ENCODE peak calls at places on chromosomes 5 and 9, in six cellular contexts. One of them, this sample, is unnamed.

GRCh38 chr5:157546456-157547100 is 29.0 kb downstream of the ADAM19 start:
- DNase-seq in A549: no peak
- DNase-seq in stomach: no peak
- DNase-seq in GM12878: no peak
- DNase-seq in heart left ventricle: no peak
- DNase-seq in adrenal gland: no peak
- DNase-seq in this sample: no peak

GRCh38 chr5:157559301-157559700 is 16.3 kb downstream of the ADAM19 start:
- DNase-seq in A549: no peak
- DNase-seq in stomach: no peak
- DNase-seq in GM12878: no peak
- DNase-seq in heart left ventricle: no peak
- DNase-seq in adrenal gland: no peak
- DNase-seq in this sample: no peak

GRCh38 chr9:133683494-133684460 is 47.6 kb downstream of the DBH start:
- DNase-seq in A549: no peak
- DNase-seq in stomach: no peak
- DNase-seq in GM12878: no peak
- DNase-seq in heart left ventricle: peak
- DNase-seq in adrenal gland: peak
- DNase-seq in this sample: peak

GRCh38 chr5:15452780-15453179 is 47.2 kb upstream of the FBXL7 start:
- DNase-seq in A549: no peak
- DNase-seq in stomach: no peak
- DNase-seq in GM12878: no peak
- DNase-seq in heart left ventricle: no peak
- DNase-seq in adrenal gland: no peak
- DNase-seq in this sample: no peak

GRCh38 chr9:81724242-81724889 is 35.0 kb upstream of the TLE1 start:
- DNase-seq in A549: no peak
- DNase-seq in stomach: no peak
- DNase-seq in GM12878: no peak
- DNase-seq in heart left ventricle: no peak
- DNase-seq in adrenal gland: no peak
- DNase-seq in this sample: no peak

GRCh38 chr9:27369591-27369990 is 72.6 kb upstream of the EQTN start:
- DNase-seq in A549: no peak
- DNase-seq in stomach: no peak
- DNase-seq in GM12878: no peak
- DNase-seq in heart left ventricle: no peak
- DNase-seq in adrenal gland: no peak
- DNase-seq in this sample: no peak

GRCh38 chr5:123717139-123717538 is 205.2 kb downstream of the CSNK1G3 start:
- DNase-seq in A549: no peak
- DNase-seq in stomach: no peak
- DNase-seq in GM12878: no peak
- DNase-seq in heart left ventricle: no peak
- DNase-seq in adrenal gland: no peak
- DNase-seq in this sample: no peak

GRCh38 chr5:113038714-113039113 is 62.1 kb downstream of the DCP2 start:
- DNase-seq in A549: no peak
- DNase-seq in stomach: no peak
- DNase-seq in GM12878: no peak
- DNase-seq in heart left ventricle: no peak
- DNase-seq in adrenal gland: peak
- DNase-seq in this sample: no peak

GRCh38 chr5:153362026-153362425 is 128.4 kb upstream of the GRIA1 start:
- DNase-seq in A549: no peak
- DNase-seq in stomach: no peak
- DNase-seq in GM12878: no peak
- DNase-seq in heart left ventricle: no peak
- DNase-seq in adrenal gland: no peak
- DNase-seq in this sample: no peak

GRCh38 chr5:145483211-145483610 is 351.9 kb downstream of the PRELID2 start:
- DNase-seq in A549: no peak
- DNase-seq in stomach: no peak
- DNase-seq in GM12878: no peak
- DNase-seq in heart left ventricle: no peak
- DNase-seq in adrenal gland: no peak
- DNase-seq in this sample: no peak

GRCh38 chr5:154384480-154385235 is 61.1 kb upstream of the SAP30L start:
- DNase-seq in A549: no peak
- DNase-seq in stomach: no peak
- DNase-seq in GM12878: peak
- DNase-seq in heart left ventricle: no peak
- DNase-seq in adrenal gland: no peak
- DNase-seq in this sample: peak

GRCh38 chr5:77280036-77280435 is 69.6 kb downstream of the PDE8B start:
- DNase-seq in A549: no peak
- DNase-seq in stomach: no peak
- DNase-seq in GM12878: no peak
- DNase-seq in heart left ventricle: no peak
- DNase-seq in adrenal gland: no peak
- DNase-seq in this sample: no peak

GRCh38 chr5:139725073-139725830 is 70.4 kb upstream of the PSD2 start:
- DNase-seq in A549: peak
- DNase-seq in stomach: peak
- DNase-seq in GM12878: no peak
- DNase-seq in heart left ventricle: no peak
- DNase-seq in adrenal gland: peak
- DNase-seq in this sample: peak

GRCh38 chr5:148660346-148660660 is 6.0 kb upstream of the HTR4 start:
- DNase-seq in A549: no peak
- DNase-seq in stomach: no peak
- DNase-seq in GM12878: no peak
- DNase-seq in heart left ventricle: no peak
- DNase-seq in adrenal gland: no peak
- DNase-seq in this sample: no peak

GRCh38 chr9:115985657-115986056 is 167.9 kb upstream of the PAPPA start:
- DNase-seq in A549: no peak
- DNase-seq in stomach: no peak
- DNase-seq in GM12878: no peak
- DNase-seq in heart left ventricle: no peak
- DNase-seq in adrenal gland: no peak
- DNase-seq in this sample: no peak

GRCh38 chr9:99465231-99465891 is 243.3 kb downstream of the SEC61B start:
- DNase-seq in A549: no peak
- DNase-seq in stomach: no peak
- DNase-seq in GM12878: no peak
- DNase-seq in heart left ventricle: no peak
- DNase-seq in adrenal gland: no peak
- DNase-seq in this sample: no peak

GRCh38 chr5:150221471-150221870 is 31.6 kb downstream of the SLC6A7 start:
- DNase-seq in A549: no peak
- DNase-seq in stomach: no peak
- DNase-seq in GM12878: no peak
- DNase-seq in heart left ventricle: no peak
- DNase-seq in adrenal gland: no peak
- DNase-seq in this sample: no peak

GRCh38 chr5:167763772-167764171 is 527.7 kb upstream of the WWC1 start:
- DNase-seq in A549: no peak
- DNase-seq in stomach: no peak
- DNase-seq in GM12878: no peak
- DNase-seq in heart left ventricle: no peak
- DNase-seq in adrenal gland: no peak
- DNase-seq in this sample: no peak

GRCh38 chr5:37850128-37850865 is 10.5 kb upstream of the GDNF start:
- DNase-seq in A549: no peak
- DNase-seq in stomach: no peak
- DNase-seq in GM12878: no peak
- DNase-seq in heart left ventricle: no peak
- DNase-seq in adrenal gland: no peak
- DNase-seq in this sample: no peak

DNA sequence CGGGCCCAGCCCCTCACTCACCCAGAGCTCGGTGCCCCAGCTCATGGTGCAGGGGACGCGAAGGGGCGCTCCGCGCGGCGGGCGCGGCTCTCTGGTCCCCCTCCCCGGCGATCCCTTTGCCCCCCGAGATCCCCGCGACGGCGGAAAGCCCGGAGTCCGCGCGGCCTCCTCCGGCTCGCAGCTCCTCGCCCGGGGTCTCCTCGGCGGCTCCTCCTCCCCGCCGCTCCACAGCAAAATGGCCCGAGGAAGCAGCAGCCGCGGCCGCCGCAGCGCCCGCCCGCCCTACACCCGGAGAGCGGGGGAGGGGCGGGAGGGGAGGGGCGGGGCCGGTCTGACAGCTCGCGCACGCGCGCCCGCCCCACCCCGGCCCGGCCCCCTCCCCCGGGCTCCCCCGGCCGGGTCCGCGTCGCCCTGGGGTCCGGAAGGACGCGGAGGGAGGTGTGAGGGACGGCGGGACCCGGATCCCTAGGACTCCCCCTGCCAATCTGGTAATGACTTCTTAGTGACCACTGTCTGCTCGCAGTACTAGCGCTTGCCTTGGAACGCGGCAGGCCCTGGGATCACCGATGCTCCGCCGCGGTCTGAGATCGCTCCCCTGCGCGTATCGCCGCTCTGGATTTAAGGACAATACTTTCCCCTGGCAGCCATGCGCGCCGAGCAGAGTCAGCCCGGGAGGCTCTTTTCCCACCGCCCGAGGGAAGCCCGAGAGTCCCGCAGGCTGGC is at the start of gene FNBP1:
- DNase-seq in A549: peak
- DNase-seq in stomach: peak
- DNase-seq in GM12878: no peak
- DNase-seq in heart left ventricle: peak
- DNase-seq in adrenal gland: peak
- DNase-seq in this sample: peak
- TF ChIP-seq POLR2A in A549: peak
- TF ChIP-seq POLR2A in stomach: no peak
- TF ChIP-seq POLR2A in GM12878: peak
- TF ChIP-seq POLR2A in heart left ventricle: peak
- TF ChIP-seq POLR2A in adrenal gland: peak
- TF ChIP-seq POLR2A in this sample: peak

GRCh38 chr9:96492993-96493531 is 43.1 kb downstream of the HABP4 start:
- DNase-seq in A549: no peak
- DNase-seq in stomach: no peak
- DNase-seq in GM12878: no peak
- DNase-seq in heart left ventricle: no peak
- DNase-seq in adrenal gland: no peak
- DNase-seq in this sample: no peak

GRCh38 chr9:96490534-96491078 is 40.6 kb downstream of the HABP4 start:
- DNase-seq in A549: no peak
- DNase-seq in stomach: no peak
- DNase-seq in GM12878: no peak
- DNase-seq in heart left ventricle: no peak
- DNase-seq in adrenal gland: no peak
- DNase-seq in this sample: no peak

GRCh38 chr9:96493757-96494156 is 43.8 kb downstream of the HABP4 start:
- DNase-seq in A549: no peak
- DNase-seq in stomach: no peak
- DNase-seq in GM12878: no peak
- DNase-seq in heart left ventricle: no peak
- DNase-seq in adrenal gland: no peak
- DNase-seq in this sample: no peak

GRCh38 chr9:96491079-96491879 is 41.3 kb downstream of the HABP4 start:
- DNase-seq in A549: no peak
- DNase-seq in stomach: no peak
- DNase-seq in GM12878: no peak
- DNase-seq in heart left ventricle: no peak
- DNase-seq in adrenal gland: peak
- DNase-seq in this sample: no peak

GRCh38 chr9:96491880-96492525 is 42.0 kb downstream of the HABP4 start:
- DNase-seq in A549: no peak
- DNase-seq in stomach: peak
- DNase-seq in GM12878: no peak
- DNase-seq in heart left ventricle: no peak
- DNase-seq in adrenal gland: peak
- DNase-seq in this sample: no peak
- H3K4me3 ChIP-seq in A549: no peak
- H3K4me3 ChIP-seq in stomach: no peak
- H3K4me3 ChIP-seq in GM12878: no peak
- H3K4me3 ChIP-seq in heart left ventricle: no peak
- H3K4me3 ChIP-seq in adrenal gland: no peak
- H3K4me3 ChIP-seq in this sample: no peak

GRCh38 chr5:151237685-151238084 is 13.8 kb upstream of the CCDC69 start:
- DNase-seq in A549: no peak
- DNase-seq in stomach: no peak
- DNase-seq in GM12878: no peak
- DNase-seq in heart left ventricle: no peak
- DNase-seq in adrenal gland: no peak
- DNase-seq in this sample: no peak
- H3K27ac ChIP-seq in A549: no peak
- H3K27ac ChIP-seq in stomach: peak
- H3K27ac ChIP-seq in GM12878: peak
- H3K27ac ChIP-seq in heart left ventricle: peak
- H3K27ac ChIP-seq in adrenal gland: no peak
- H3K27ac ChIP-seq in this sample: peak

GRCh38 chr9:72132052-72132451 is 17.2 kb upstream of the GDA start:
- DNase-seq in A549: no peak
- DNase-seq in stomach: no peak
- DNase-seq in GM12878: no peak
- DNase-seq in heart left ventricle: no peak
- DNase-seq in adrenal gland: no peak
- DNase-seq in this sample: no peak

GRCh38 chr9:72127753-72128152 is 21.5 kb upstream of the GDA start:
- DNase-seq in A549: no peak
- DNase-seq in stomach: no peak
- DNase-seq in GM12878: no peak
- DNase-seq in heart left ventricle: no peak
- DNase-seq in adrenal gland: no peak
- DNase-seq in this sample: no peak

GRCh38 chr9:72128526-72128925 is 20.7 kb upstream of the GDA start:
- DNase-seq in A549: no peak
- DNase-seq in stomach: no peak
- DNase-seq in GM12878: no peak
- DNase-seq in heart left ventricle: no peak
- DNase-seq in adrenal gland: no peak
- DNase-seq in this sample: no peak

GRCh38 chr9:72131206-72131605 is 18.0 kb upstream of the GDA start:
- DNase-seq in A549: no peak
- DNase-seq in stomach: no peak
- DNase-seq in GM12878: no peak
- DNase-seq in heart left ventricle: no peak
- DNase-seq in adrenal gland: no peak
- DNase-seq in this sample: no peak

DNA sequence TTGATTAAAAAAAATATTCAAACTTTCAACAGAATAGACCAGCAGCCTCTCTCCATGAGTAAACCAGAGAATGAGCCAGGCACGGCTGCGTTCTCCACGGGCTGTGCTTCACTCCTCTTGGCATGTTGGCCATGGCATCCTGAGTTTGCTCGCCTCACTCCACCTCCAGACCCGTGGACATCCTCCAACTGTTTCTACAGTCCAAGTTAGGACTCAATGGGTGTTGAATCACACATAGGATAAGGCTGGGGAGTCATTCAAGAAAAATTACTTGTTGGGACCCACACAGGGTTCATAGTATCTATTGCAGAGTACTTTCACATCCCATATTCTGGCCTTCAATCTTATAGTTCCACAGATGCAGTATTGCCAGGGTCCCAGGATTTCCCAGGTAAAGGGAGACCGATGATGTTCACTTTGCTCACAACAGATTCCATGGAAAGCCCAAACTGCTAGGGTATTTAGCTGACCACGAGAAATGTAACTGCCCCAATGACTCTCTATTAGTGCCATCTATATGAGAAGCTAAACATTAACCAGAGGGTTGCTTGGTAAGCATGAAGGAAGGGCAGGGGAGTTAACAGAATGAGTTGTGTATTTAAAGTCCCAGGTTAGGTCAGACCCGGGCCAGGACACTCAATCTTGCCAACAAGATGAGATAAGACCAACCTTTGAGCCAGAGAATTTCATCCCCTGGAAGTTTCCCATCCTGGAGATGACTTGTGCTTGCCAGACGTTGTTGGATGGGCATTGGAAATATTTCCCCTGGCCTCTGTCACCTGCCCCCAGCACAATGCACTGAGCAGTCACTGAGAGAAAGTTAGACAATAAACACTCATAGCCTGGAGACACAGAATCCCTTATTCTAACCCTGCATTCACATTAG is 19.7 kb upstream of the GDA start:
- DNase-seq in A549: no peak
- DNase-seq in stomach: peak
- DNase-seq in GM12878: no peak
- DNase-seq in heart left ventricle: no peak
- DNase-seq in adrenal gland: no peak
- DNase-seq in this sample: no peak
- TF ChIP-seq POLR2A in A549: no peak
- TF ChIP-seq POLR2A in stomach: no peak
- TF ChIP-seq POLR2A in GM12878: no peak
- TF ChIP-seq POLR2A in heart left ventricle: no peak
- TF ChIP-seq POLR2A in adrenal gland: no peak
- TF ChIP-seq POLR2A in this sample: no peak